ENCODE peak calls at places on chromosomes 16 and 17, in eight cellular contexts. Q, W, J, K, H, D, B and N are unnamed samples.

GRCh38 chr17:79620207-79621038 is 9.6 kb upstream of the RBFOX3 start:
- DNase-seq in Q (no peak), W (no peak), J (no peak), K (no peak), H (peak; percentile 11), D (no peak), B (no peak), N (no peak)

GRCh38 chr16:87233928-87234327 is 83.3 kb downstream of the C16orf95 start:
- DNase-seq in Q (no peak), W (no peak), J (peak; percentile 33), K (no peak), H (no peak), D (no peak), B (peak; percentile 61), N (no peak)

GRCh38 chr17:53387745-53388144 is 435.0 kb upstream of the KIF2B start:
- DNase-seq in Q (no peak), W (no peak), J (no peak), K (no peak), H (no peak), D (no peak), B (no peak), N (no peak)

GRCh38 chr16:27367463-27368357 is 34.3 kb upstream of the IL21R start:
- DNase-seq in Q (peak; percentile 71), W (peak; percentile 27), J (peak; percentile 50), K (peak; percentile 53), H (peak; percentile 90), D (peak; percentile 91), B (peak; percentile 84), N (no peak)

GRCh38 chr17:69870751-69871199 is 204.2 kb upstream of the KCNJ16 start:
- DNase-seq in Q (no peak), W (no peak), J (peak; percentile 67), K (no peak), H (no peak), D (no peak), B (peak; percentile 78), N (peak; percentile 66)

GRCh38 chr17:78781339-78782304 is at the start of gene CYTH1:
- DNase-seq in Q (peak; percentile 68), W (no peak), J (peak; percentile 37), K (no peak), H (peak; percentile 70), D (peak; percentile 38), B (peak; percentile 70), N (no peak)

GRCh38 chr16:84754353-84754856 is 54.6 kb downstream of the USP10 start:
- DNase-seq in Q (peak; percentile 69), W (peak; percentile 82), J (peak; percentile 83), K (peak; percentile 38), H (no peak), D (peak; percentile 60), B (peak; percentile 81), N (peak; percentile 41)

GRCh38 chr16:50213939-50214519 is 52.3 kb upstream of the ADCY7 start:
- DNase-seq in Q (no peak), W (no peak), J (peak; percentile 56), K (no peak), H (no peak), D (no peak), B (peak; percentile 51), N (no peak)

GRCh38 chr17:51397361-51398127 is 137.2 kb downstream of the UTP18 start:
- DNase-seq in Q (no peak), W (no peak), J (peak; percentile 59), K (no peak), H (no peak), D (no peak), B (peak; percentile 52), N (no peak)

GRCh38 chr17:65061621-65062020 is 5.1 kb upstream of the GNA13 start:
- DNase-seq in Q (no peak), W (no peak), J (no peak), K (no peak), H (no peak), D (no peak), B (no peak), N (no peak)

GRCh38 chr17:45111838-45112237 is 20.5 kb downstream of the PLCD3 start:
- DNase-seq in Q (peak; percentile 57), W (no peak), J (no peak), K (no peak), H (no peak), D (no peak), B (no peak), N (no peak)